ENCODE peak calls at places on chromosomes 13 and 19, in seven cellular contexts. One of them, this sample, is unnamed.

GRCh38 chr13:114339779-114340534 is 25.7 kb downstream of the CHAMP1 start:
- DNase-seq in A549: peak; percentile 32
- DNase-seq in iris pigment epithelial cell: peak; percentile 26
- DNase-seq in A172: peak; percentile 57
- DNase-seq in activated naive CD4-positive, alpha-beta T cell: no peak
- DNase-seq in germinal center: peak; percentile 36
- DNase-seq in amygdala: no peak
- DNase-seq in this sample: no peak

GRCh38 chr13:75489502-75490263 is 7.7 kb upstream of the TBC1D4 start:
- DNase-seq in iris pigment epithelial cell: peak; percentile 94
- DNase-seq in A549: no peak
- DNase-seq in A172: peak; percentile 49
- DNase-seq in activated naive CD4-positive, alpha-beta T cell: no peak
- DNase-seq in amygdala: no peak
- DNase-seq in germinal center: no peak
- DNase-seq in this sample: no peak

GRCh38 chr13:43596924-43597598 is 189.7 kb downstream of the ENOX1 start:
- DNase-seq in iris pigment epithelial cell: no peak
- DNase-seq in A549: no peak
- DNase-seq in A172: no peak
- DNase-seq in activated naive CD4-positive, alpha-beta T cell: no peak
- DNase-seq in amygdala: no peak
- DNase-seq in germinal center: no peak
- DNase-seq in this sample: no peak

GRCh38 chr13:41332829-41333228 is 21.8 kb downstream of the NAA16 start:
- DNase-seq in activated naive CD4-positive, alpha-beta T cell: no peak
- DNase-seq in iris pigment epithelial cell: peak; percentile 14
- DNase-seq in amygdala: no peak
- DNase-seq in A172: no peak
- DNase-seq in A549: no peak
- DNase-seq in germinal center: no peak
- DNase-seq in this sample: no peak

GRCh38 chr13:100566543-100566942 is 22.0 kb downstream of the GGACT start:
- DNase-seq in amygdala: no peak
- DNase-seq in A549: no peak
- DNase-seq in iris pigment epithelial cell: peak; percentile 12
- DNase-seq in germinal center: no peak
- DNase-seq in activated naive CD4-positive, alpha-beta T cell: no peak
- DNase-seq in A172: peak; percentile 57
- DNase-seq in this sample: no peak

GRCh38 chr13:48319458-48320395 is 16.2 kb downstream of the RB1 start:
- DNase-seq in germinal center: no peak
- DNase-seq in A549: no peak
- DNase-seq in A172: no peak
- DNase-seq in amygdala: no peak
- DNase-seq in activated naive CD4-positive, alpha-beta T cell: no peak
- DNase-seq in iris pigment epithelial cell: no peak
- DNase-seq in this sample: no peak

GRCh38 chr13:94764576-94765321 is 52.4 kb upstream of the SOX21 start:
- DNase-seq in A172: peak; percentile 60
- DNase-seq in germinal center: no peak
- DNase-seq in iris pigment epithelial cell: no peak
- DNase-seq in activated naive CD4-positive, alpha-beta T cell: no peak
- DNase-seq in amygdala: no peak
- DNase-seq in A549: no peak
- DNase-seq in this sample: peak; percentile 89

GRCh38 chr19:55703790-55704215 is 28.8 kb downstream of the EPN1 start:
- DNase-seq in amygdala: no peak
- DNase-seq in A172: no peak
- DNase-seq in germinal center: peak; percentile 76
- DNase-seq in iris pigment epithelial cell: peak; percentile 20
- DNase-seq in activated naive CD4-positive, alpha-beta T cell: peak; percentile 26
- DNase-seq in A549: no peak
- DNase-seq in this sample: no peak

GRCh38 chr19:46574533-46574932 is 26.6 kb upstream of the CALM3 start:
- DNase-seq in A172: no peak
- DNase-seq in A549: no peak
- DNase-seq in activated naive CD4-positive, alpha-beta T cell: no peak
- DNase-seq in germinal center: no peak
- DNase-seq in amygdala: no peak
- DNase-seq in iris pigment epithelial cell: peak; percentile 38
- DNase-seq in this sample: no peak

GRCh38 chr19:42285546-42285945 is 16.4 kb upstream of the PRR19 start:
- DNase-seq in A172: no peak
- DNase-seq in A549: peak; percentile 48
- DNase-seq in iris pigment epithelial cell: no peak
- DNase-seq in germinal center: peak; percentile 62
- DNase-seq in activated naive CD4-positive, alpha-beta T cell: no peak
- DNase-seq in amygdala: no peak
- DNase-seq in this sample: no peak

GRCh38 chr13:19864339-19865309 is 1.2 kb upstream of the ZMYM5 start:
- DNase-seq in A549: peak; percentile 55
- DNase-seq in germinal center: peak; percentile 69
- DNase-seq in amygdala: peak; percentile 81
- DNase-seq in activated naive CD4-positive, alpha-beta T cell: peak; percentile 70
- DNase-seq in iris pigment epithelial cell: peak; percentile 79
- DNase-seq in A172: peak; percentile 58
- DNase-seq in this sample: peak; percentile 67

GRCh38 chr19:8036438-8037099 is 16.0 kb upstream of the CCL25 start:
- DNase-seq in activated naive CD4-positive, alpha-beta T cell: no peak
- DNase-seq in iris pigment epithelial cell: no peak
- DNase-seq in A172: no peak
- DNase-seq in amygdala: no peak
- DNase-seq in A549: no peak
- DNase-seq in germinal center: no peak
- DNase-seq in this sample: no peak

GRCh38 chr19:16899566-16900075 is 10.8 kb downstream of the F2RL3 start:
- DNase-seq in germinal center: peak; percentile 66
- DNase-seq in amygdala: no peak
- DNase-seq in iris pigment epithelial cell: peak; percentile 20
- DNase-seq in A549: peak; percentile 64
- DNase-seq in A172: peak; percentile 21
- DNase-seq in activated naive CD4-positive, alpha-beta T cell: no peak
- DNase-seq in this sample: no peak

GRCh38 chr13:45674908-45675307 is 27.2 kb upstream of the CBY2 start:
- DNase-seq in iris pigment epithelial cell: peak; percentile 50
- DNase-seq in activated naive CD4-positive, alpha-beta T cell: no peak
- DNase-seq in A549: no peak
- DNase-seq in germinal center: no peak
- DNase-seq in A172: peak; percentile 70
- DNase-seq in amygdala: no peak
- DNase-seq in this sample: no peak

GRCh38 chr13:23899555-23899954 is 2.3 kb upstream of the C1QTNF9B start:
- DNase-seq in activated naive CD4-positive, alpha-beta T cell: no peak
- DNase-seq in A549: no peak
- DNase-seq in amygdala: no peak
- DNase-seq in germinal center: peak; percentile 9
- DNase-seq in A172: peak; percentile 24
- DNase-seq in iris pigment epithelial cell: peak; percentile 34
- DNase-seq in this sample: no peak

GRCh38 chr13:51243832-51244231 is 21.6 kb downstream of the FAM124A start:
- DNase-seq in A549: no peak
- DNase-seq in iris pigment epithelial cell: no peak
- DNase-seq in amygdala: no peak
- DNase-seq in A172: no peak
- DNase-seq in activated naive CD4-positive, alpha-beta T cell: no peak
- DNase-seq in germinal center: no peak
- DNase-seq in this sample: no peak

GRCh38 chr19:18789883-18790565 is 1.1 kb downstream of the COMP start:
- DNase-seq in activated naive CD4-positive, alpha-beta T cell: peak; percentile 13
- DNase-seq in amygdala: no peak
- DNase-seq in iris pigment epithelial cell: peak; percentile 22
- DNase-seq in A172: no peak
- DNase-seq in germinal center: peak; percentile 52
- DNase-seq in A549: no peak
- DNase-seq in this sample: no peak

GRCh38 chr19:5832527-5833216 is 6.8 kb downstream of the FUT6 start:
- DNase-seq in A172: no peak
- DNase-seq in germinal center: no peak
- DNase-seq in amygdala: no peak
- DNase-seq in iris pigment epithelial cell: no peak
- DNase-seq in A549: no peak
- DNase-seq in activated naive CD4-positive, alpha-beta T cell: no peak
- DNase-seq in this sample: no peak

GRCh38 chr13:50116430-50116973 is 101.3 kb downstream of the KCNRG start:
- DNase-seq in A172: no peak
- DNase-seq in iris pigment epithelial cell: no peak
- DNase-seq in A549: no peak
- DNase-seq in amygdala: no peak
- DNase-seq in activated naive CD4-positive, alpha-beta T cell: no peak
- DNase-seq in germinal center: no peak
- DNase-seq in this sample: no peak

GRCh38 chr13:36323408-36323807 is 22.8 kb downstream of the SPART start:
- DNase-seq in A549: no peak
- DNase-seq in A172: no peak
- DNase-seq in iris pigment epithelial cell: no peak
- DNase-seq in activated naive CD4-positive, alpha-beta T cell: no peak
- DNase-seq in amygdala: no peak
- DNase-seq in germinal center: no peak
- DNase-seq in this sample: no peak

GRCh38 chr19:41776700-41777099 is 19.7 kb upstream of the CEACAM3 start:
- DNase-seq in iris pigment epithelial cell: no peak
- DNase-seq in amygdala: no peak
- DNase-seq in activated naive CD4-positive, alpha-beta T cell: no peak
- DNase-seq in A172: no peak
- DNase-seq in A549: no peak
- DNase-seq in germinal center: no peak
- DNase-seq in this sample: no peak

GRCh38 chr19:6610934-6611370 is 20.0 kb upstream of the CD70 start:
- DNase-seq in amygdala: no peak
- DNase-seq in A549: no peak
- DNase-seq in activated naive CD4-positive, alpha-beta T cell: no peak
- DNase-seq in iris pigment epithelial cell: peak; percentile 90
- DNase-seq in germinal center: no peak
- DNase-seq in A172: peak; percentile 96
- DNase-seq in this sample: no peak

GRCh38 chr13:107765724-107766436 is 449.5 kb downstream of the LIG4 start:
- DNase-seq in amygdala: no peak
- DNase-seq in activated naive CD4-positive, alpha-beta T cell: no peak
- DNase-seq in A172: no peak
- DNase-seq in A549: no peak
- DNase-seq in germinal center: no peak
- DNase-seq in iris pigment epithelial cell: peak; percentile 60
- DNase-seq in this sample: no peak